ENCODE peak calls at places on chromosomes 13 and 19, in eight cellular contexts. One of them, this sample, is unnamed.

GRCh38 chr13:111990362-111990761 is 76.6 kb upstream of the SOX1 start:
- DNase-seq in HCT116: no peak
- DNase-seq in fibroblast of pulmonary artery: no peak
- DNase-seq in PC-9: no peak
- DNase-seq in PC-3: no peak
- DNase-seq in cardiac muscle cell: no peak
- DNase-seq in ascending aorta: no peak
- DNase-seq in adrenal gland: no peak
- DNase-seq in this sample: no peak

GRCh38 chr19:13764101-13764807 is at the start of gene MRI1:
- DNase-seq in adrenal gland: peak
- DNase-seq in fibroblast of pulmonary artery: peak
- DNase-seq in PC-9: peak
- DNase-seq in HCT116: no peak
- DNase-seq in ascending aorta: peak
- DNase-seq in cardiac muscle cell: peak
- DNase-seq in PC-3: peak
- DNase-seq in this sample: peak

GRCh38 chr19:38090561-38090960 is 133.5 kb downstream of the DPF1 start:
- DNase-seq in ascending aorta: no peak
- DNase-seq in fibroblast of pulmonary artery: no peak
- DNase-seq in adrenal gland: no peak
- DNase-seq in PC-3: no peak
- DNase-seq in PC-9: no peak
- DNase-seq in HCT116: no peak
- DNase-seq in cardiac muscle cell: no peak
- DNase-seq in this sample: no peak

GRCh38 chr13:30978981-30979956 is 46.8 kb downstream of the TEX26 start:
- DNase-seq in adrenal gland: peak
- DNase-seq in HCT116: peak
- DNase-seq in ascending aorta: no peak
- DNase-seq in fibroblast of pulmonary artery: peak
- DNase-seq in cardiac muscle cell: peak
- DNase-seq in PC-3: peak
- DNase-seq in PC-9: no peak
- DNase-seq in this sample: peak

GRCh38 chr19:48596679-48597465 is 9.7 kb upstream of the SPACA4 start:
- DNase-seq in cardiac muscle cell: no peak
- DNase-seq in PC-9: no peak
- DNase-seq in ascending aorta: no peak
- DNase-seq in adrenal gland: no peak
- DNase-seq in fibroblast of pulmonary artery: no peak
- DNase-seq in PC-3: no peak
- DNase-seq in HCT116: no peak
- DNase-seq in this sample: no peak

GRCh38 chr13:41562083-41562482 is 104.7 kb downstream of the RGCC start:
- DNase-seq in PC-9: peak
- DNase-seq in PC-3: no peak
- DNase-seq in adrenal gland: peak
- DNase-seq in cardiac muscle cell: no peak
- DNase-seq in fibroblast of pulmonary artery: peak
- DNase-seq in HCT116: no peak
- DNase-seq in ascending aorta: no peak
- DNase-seq in this sample: no peak

GRCh38 chr19:13014101-13014920 is 19.0 kb downstream of the NFIX start:
- DNase-seq in PC-3: peak
- DNase-seq in PC-9: no peak
- DNase-seq in adrenal gland: no peak
- DNase-seq in HCT116: no peak
- DNase-seq in ascending aorta: peak
- DNase-seq in cardiac muscle cell: no peak
- DNase-seq in fibroblast of pulmonary artery: peak
- DNase-seq in this sample: no peak

GRCh38 chr19:12665646-12666304 is 767 bp downstream of the MAN2B1 start:
- DNase-seq in HCT116: no peak
- DNase-seq in PC-3: no peak
- DNase-seq in ascending aorta: no peak
- DNase-seq in fibroblast of pulmonary artery: peak
- DNase-seq in adrenal gland: no peak
- DNase-seq in cardiac muscle cell: no peak
- DNase-seq in PC-9: no peak
- DNase-seq in this sample: no peak

GRCh38 chr13:112726018-112726767 is 36.4 kb downstream of the ATP11A start:
- DNase-seq in ascending aorta: no peak
- DNase-seq in fibroblast of pulmonary artery: no peak
- DNase-seq in PC-3: peak
- DNase-seq in PC-9: no peak
- DNase-seq in HCT116: no peak
- DNase-seq in cardiac muscle cell: no peak
- DNase-seq in adrenal gland: no peak
- DNase-seq in this sample: no peak

GRCh38 chr13:27783111-27783510 is 9.2 kb upstream of the GSX1 start:
- DNase-seq in ascending aorta: no peak
- DNase-seq in adrenal gland: peak
- DNase-seq in cardiac muscle cell: peak
- DNase-seq in fibroblast of pulmonary artery: peak
- DNase-seq in PC-3: peak
- DNase-seq in HCT116: no peak
- DNase-seq in PC-9: no peak
- DNase-seq in this sample: no peak

GRCh38 chr13:72726721-72727416 is 560 bp downstream of the MZT1 start:
- DNase-seq in ascending aorta: peak
- DNase-seq in fibroblast of pulmonary artery: no peak
- DNase-seq in adrenal gland: no peak
- DNase-seq in PC-9: peak
- DNase-seq in HCT116: peak
- DNase-seq in cardiac muscle cell: peak
- DNase-seq in PC-3: peak
- DNase-seq in this sample: no peak

GRCh38 chr19:49555600-49556411 is 24.6 kb downstream of the NOSIP start:
- DNase-seq in cardiac muscle cell: peak
- DNase-seq in PC-3: peak
- DNase-seq in HCT116: peak
- DNase-seq in ascending aorta: peak
- DNase-seq in adrenal gland: peak
- DNase-seq in PC-9: no peak
- DNase-seq in fibroblast of pulmonary artery: peak
- DNase-seq in this sample: no peak

GRCh38 chr13:37429976-37430375 is 168.6 kb downstream of the POSTN start:
- DNase-seq in ascending aorta: no peak
- DNase-seq in cardiac muscle cell: no peak
- DNase-seq in HCT116: no peak
- DNase-seq in PC-9: no peak
- DNase-seq in fibroblast of pulmonary artery: peak
- DNase-seq in PC-3: no peak
- DNase-seq in adrenal gland: no peak
- DNase-seq in this sample: no peak

GRCh38 chr19:32063601-32064000 is 281.8 kb upstream of the ZNF507 start:
- DNase-seq in fibroblast of pulmonary artery: no peak
- DNase-seq in adrenal gland: no peak
- DNase-seq in PC-9: no peak
- DNase-seq in PC-3: no peak
- DNase-seq in ascending aorta: no peak
- DNase-seq in cardiac muscle cell: no peak
- DNase-seq in HCT116: no peak
- DNase-seq in this sample: no peak

GRCh38 chr13:25300861-25301346 is 521 bp upstream of the NUP58 start:
- DNase-seq in cardiac muscle cell: no peak
- DNase-seq in fibroblast of pulmonary artery: peak
- DNase-seq in PC-9: no peak
- DNase-seq in PC-3: no peak
- DNase-seq in HCT116: no peak
- DNase-seq in ascending aorta: peak
- DNase-seq in adrenal gland: peak
- DNase-seq in this sample: peak

GRCh38 chr19:4988770-4989251 is 19.9 kb downstream of the KDM4B start:
- DNase-seq in PC-3: no peak
- DNase-seq in PC-9: no peak
- DNase-seq in ascending aorta: peak
- DNase-seq in fibroblast of pulmonary artery: peak
- DNase-seq in cardiac muscle cell: no peak
- DNase-seq in HCT116: no peak
- DNase-seq in adrenal gland: peak
- DNase-seq in this sample: no peak

GRCh38 chr13:35979378-35979911 is 151.7 kb downstream of the DCLK1 start:
- DNase-seq in PC-9: no peak
- DNase-seq in PC-3: peak
- DNase-seq in ascending aorta: peak
- DNase-seq in adrenal gland: peak
- DNase-seq in cardiac muscle cell: no peak
- DNase-seq in HCT116: no peak
- DNase-seq in fibroblast of pulmonary artery: peak
- DNase-seq in this sample: no peak

GRCh38 chr13:20425819-20426219 is 99.8 kb downstream of the CRYL1 start:
- DNase-seq in HCT116: no peak
- DNase-seq in adrenal gland: peak
- DNase-seq in fibroblast of pulmonary artery: no peak
- DNase-seq in cardiac muscle cell: no peak
- DNase-seq in PC-9: no peak
- DNase-seq in PC-3: no peak
- DNase-seq in ascending aorta: no peak
- DNase-seq in this sample: no peak

GRCh38 chr19:33590224-33590623 is 31.5 kb upstream of the CHST8 start:
- DNase-seq in fibroblast of pulmonary artery: no peak
- DNase-seq in adrenal gland: no peak
- DNase-seq in HCT116: no peak
- DNase-seq in ascending aorta: no peak
- DNase-seq in cardiac muscle cell: no peak
- DNase-seq in PC-9: no peak
- DNase-seq in PC-3: no peak
- DNase-seq in this sample: no peak
- H3K4me3 ChIP-seq in fibroblast of pulmonary artery: no peak
- H3K4me3 ChIP-seq in adrenal gland: no peak
- H3K4me3 ChIP-seq in HCT116: no peak
- H3K4me3 ChIP-seq in ascending aorta: no peak
- H3K4me3 ChIP-seq in cardiac muscle cell: no peak
- H3K4me3 ChIP-seq in PC-9: no peak
- H3K4me3 ChIP-seq in PC-3: no peak
- H3K4me3 ChIP-seq in this sample: no peak

GRCh38 chr19:16463341-16463990 is 8.3 kb downstream of the EPS15L1 start:
- DNase-seq in HCT116: no peak
- DNase-seq in PC-9: peak
- DNase-seq in ascending aorta: no peak
- DNase-seq in fibroblast of pulmonary artery: no peak
- DNase-seq in cardiac muscle cell: no peak
- DNase-seq in adrenal gland: no peak
- DNase-seq in PC-3: no peak
- DNase-seq in this sample: no peak
- TF ChIP-seq CTCF in HCT116: no peak
- TF ChIP-seq CTCF in PC-9: no peak
- TF ChIP-seq CTCF in ascending aorta: no peak
- TF ChIP-seq CTCF in fibroblast of pulmonary artery: no peak
- TF ChIP-seq CTCF in cardiac muscle cell: no peak
- TF ChIP-seq CTCF in adrenal gland: no peak
- TF ChIP-seq CTCF in PC-3: no peak
- TF ChIP-seq CTCF in this sample: no peak

DNA sequence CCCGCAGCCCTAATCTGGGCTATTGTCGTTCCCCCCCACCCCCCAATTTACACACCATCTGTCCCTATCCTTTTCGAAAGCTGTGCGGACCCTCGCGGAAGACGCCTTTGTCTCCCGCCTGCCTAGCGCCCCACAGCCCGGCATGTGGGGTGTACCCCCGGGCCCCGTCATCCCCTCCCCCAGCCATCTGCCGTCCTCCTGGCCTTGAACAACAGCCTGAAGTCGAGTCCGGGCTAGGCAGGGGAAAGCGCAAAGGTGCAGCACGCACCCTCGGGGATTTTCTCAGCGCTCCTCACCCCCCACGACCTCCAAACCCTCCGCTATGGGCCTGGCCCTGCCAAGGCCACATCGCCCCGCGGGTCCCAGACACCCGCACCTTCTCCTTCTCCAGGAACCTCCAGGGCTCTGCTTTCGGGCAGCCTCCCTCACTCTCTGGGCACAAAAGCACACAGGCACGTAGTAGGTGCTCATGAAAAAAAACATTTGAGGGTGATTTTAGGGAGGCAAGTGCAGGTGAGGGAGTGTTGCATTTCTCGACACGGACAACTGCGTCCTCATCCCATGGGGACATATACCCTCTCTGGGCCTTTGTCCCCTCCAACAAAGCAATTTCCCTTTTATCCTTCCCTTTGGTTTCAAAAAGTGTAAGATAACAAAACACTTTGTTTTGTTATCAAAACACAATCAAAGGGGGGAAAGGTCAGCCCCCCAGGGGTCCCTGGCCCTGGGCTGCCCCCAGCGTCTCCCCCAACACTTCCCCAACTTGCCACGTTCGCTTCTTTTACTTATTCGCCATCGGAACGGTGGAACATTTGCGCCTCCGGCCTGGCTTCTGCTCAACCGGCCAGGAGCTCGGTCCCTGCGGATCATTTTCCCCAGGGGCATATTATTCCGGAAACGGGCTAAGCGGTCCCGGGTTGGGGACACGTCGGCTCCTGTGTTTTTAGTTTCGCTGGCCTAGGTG is 16.4 kb downstream of the CCDC124 start:
- DNase-seq in ascending aorta: no peak
- DNase-seq in HCT116: no peak
- DNase-seq in PC-3: no peak
- DNase-seq in PC-9: no peak
- DNase-seq in cardiac muscle cell: no peak
- DNase-seq in fibroblast of pulmonary artery: no peak
- DNase-seq in adrenal gland: no peak
- DNase-seq in this sample: peak
- H3K4me3 ChIP-seq in ascending aorta: peak
- H3K4me3 ChIP-seq in HCT116: no peak
- H3K4me3 ChIP-seq in PC-3: no peak
- H3K4me3 ChIP-seq in PC-9: peak
- H3K4me3 ChIP-seq in cardiac muscle cell: peak
- H3K4me3 ChIP-seq in fibroblast of pulmonary artery: no peak
- H3K4me3 ChIP-seq in adrenal gland: no peak
- H3K4me3 ChIP-seq in this sample: no peak

GRCh38 chr19:3525052-3525451 is 13.9 kb upstream of the TEKTIP1 start:
- DNase-seq in HCT116: no peak
- DNase-seq in adrenal gland: no peak
- DNase-seq in PC-3: no peak
- DNase-seq in fibroblast of pulmonary artery: no peak
- DNase-seq in PC-9: no peak
- DNase-seq in ascending aorta: no peak
- DNase-seq in cardiac muscle cell: no peak
- DNase-seq in this sample: no peak

GRCh38 chr19:3527250-3527910 is 11.6 kb upstream of the TEKTIP1 start:
- DNase-seq in ascending aorta: no peak
- DNase-seq in PC-9: no peak
- DNase-seq in HCT116: no peak
- DNase-seq in fibroblast of pulmonary artery: no peak
- DNase-seq in adrenal gland: no peak
- DNase-seq in cardiac muscle cell: no peak
- DNase-seq in PC-3: no peak
- DNase-seq in this sample: no peak

GRCh38 chr19:3528539-3529211 is 10.3 kb upstream of the TEKTIP1 start:
- DNase-seq in HCT116: no peak
- DNase-seq in ascending aorta: no peak
- DNase-seq in adrenal gland: no peak
- DNase-seq in fibroblast of pulmonary artery: no peak
- DNase-seq in cardiac muscle cell: no peak
- DNase-seq in PC-9: no peak
- DNase-seq in PC-3: no peak
- DNase-seq in this sample: no peak

GRCh38 chr19:3528080-3528479 is 10.9 kb upstream of the TEKTIP1 start:
- DNase-seq in adrenal gland: no peak
- DNase-seq in PC-3: no peak
- DNase-seq in cardiac muscle cell: no peak
- DNase-seq in fibroblast of pulmonary artery: no peak
- DNase-seq in ascending aorta: no peak
- DNase-seq in PC-9: no peak
- DNase-seq in HCT116: no peak
- DNase-seq in this sample: no peak

GRCh38 chr19:3526507-3527244 is 12.3 kb upstream of the TEKTIP1 start:
- DNase-seq in ascending aorta: no peak
- DNase-seq in fibroblast of pulmonary artery: no peak
- DNase-seq in adrenal gland: no peak
- DNase-seq in cardiac muscle cell: no peak
- DNase-seq in PC-3: no peak
- DNase-seq in PC-9: no peak
- DNase-seq in HCT116: no peak
- DNase-seq in this sample: no peak
- TF ChIP-seq CTCF in ascending aorta: no peak
- TF ChIP-seq CTCF in fibroblast of pulmonary artery: no peak
- TF ChIP-seq CTCF in adrenal gland: no peak
- TF ChIP-seq CTCF in cardiac muscle cell: peak
- TF ChIP-seq CTCF in PC-3: no peak
- TF ChIP-seq CTCF in PC-9: no peak
- TF ChIP-seq CTCF in HCT116: peak
- TF ChIP-seq CTCF in this sample: peak